ENCODE peak calls at places on chromosome 17, in nine cellular contexts. Z is WTC11, S is nephron progenitor cell, X is Calu3, Y is fibroblast of the aortic adventitia, R is mucosa of descending colon, U is right atrium auricular region, L is colonic mucosa, D is fibroblast of lung. N is an unnamed sample.

GRCh38 chr17:9880582-9880999 is 24.5 kb downstream of the RCVRN start:
- DNase-seq in Z (no peak), X (peak), R (no peak), S (no peak), Y (no peak), D (no peak), U (no peak), L (no peak), N (no peak)

GRCh38 chr17:64005734-64006167 is 7.6 kb downstream of the PRR29 start:
- DNase-seq in D (no peak), U (peak), S (no peak), L (peak), X (peak), Y (no peak), Z (no peak), R (peak), N (no peak)

GRCh38 chr17:74466785-74467158 is 338 bp downstream of the CD300A start:
- DNase-seq in Y (no peak), D (no peak), U (no peak), R (no peak), Z (no peak), X (no peak), S (no peak), L (no peak), N (no peak)

GRCh38 chr17:57943140-57943539 is 12.1 kb downstream of the CUEDC1 start:
- DNase-seq in Z (no peak), U (no peak), Y (peak), S (no peak), D (no peak), L (no peak), X (no peak), R (no peak), N (no peak)

GRCh38 chr17:72301887-72302286 is 181.1 kb downstream of the SOX9 start:
- DNase-seq in D (no peak), S (no peak), X (no peak), Y (no peak), Z (no peak), R (no peak), L (no peak), U (no peak), N (no peak)

GRCh38 chr17:60173304-60173807 is 23.6 kb downstream of the CA4 start:
- DNase-seq in Y (peak), D (no peak), L (no peak), S (no peak), U (no peak), Z (no peak), R (no peak), X (no peak), N (no peak)

GRCh38 chr17:43372273-43372911 is 26.4 kb upstream of the ARL4D start:
- DNase-seq in Z (no peak), X (no peak), L (no peak), R (no peak), D (no peak), Y (no peak), U (no peak), S (no peak), N (no peak)

GRCh38 chr17:47696717-47697642 is 3.0 kb downstream of the TBKBP1 start:
- DNase-seq in U (no peak), X (no peak), Z (no peak), L (no peak), Y (no peak), R (no peak), D (no peak), S (no peak), N (no peak)

GRCh38 chr17:9104370-9105041 is 83.2 kb downstream of the NTN1 start:
- DNase-seq in L (no peak), X (no peak), D (no peak), Z (no peak), S (no peak), R (no peak), Y (no peak), U (peak), N (no peak)

GRCh38 chr17:56672195-56672594 is 78.7 kb downstream of the NOG start:
- DNase-seq in Y (no peak), U (no peak), L (no peak), Z (no peak), X (no peak), D (no peak), S (no peak), R (no peak), N (no peak)

GRCh38 chr17:73401911-73402310 is 90.1 kb upstream of the CDC42EP4 start:
- DNase-seq in U (no peak), D (peak), Y (peak), L (no peak), X (no peak), Z (peak), S (peak), R (peak), N (no peak)

GRCh38 chr17:41667280-41668008 is 21.2 kb upstream of the EIF1 start:
- DNase-seq in U (no peak), D (no peak), X (no peak), R (no peak), Z (no peak), S (no peak), L (peak), Y (no peak), N (no peak)

GRCh38 chr17:8221663-8222379 is 11.4 kb upstream of the AURKB start:
- DNase-seq in Y (peak), S (peak), Z (peak), X (peak), D (peak), L (peak), R (peak), U (peak), N (peak)

GRCh38 chr17:55264273-55264639 is 504 bp upstream of the HLF start:
- DNase-seq in U (no peak), D (no peak), X (no peak), L (no peak), Y (no peak), Z (no peak), S (peak), R (no peak), N (no peak)

GRCh38 chr17:69539781-69540319 is 125.4 kb downstream of the MAP2K6 start:
- DNase-seq in Y (peak), S (no peak), Z (no peak), R (peak), D (peak), U (no peak), X (no peak), L (peak), N (no peak)

GRCh38 chr17:83200231-83200699 is 120.9 kb downstream of the METRNL start:
- DNase-seq in S (no peak), L (no peak), R (peak), U (peak), Y (peak), Z (peak), D (no peak), X (peak), N (no peak)

DNA sequence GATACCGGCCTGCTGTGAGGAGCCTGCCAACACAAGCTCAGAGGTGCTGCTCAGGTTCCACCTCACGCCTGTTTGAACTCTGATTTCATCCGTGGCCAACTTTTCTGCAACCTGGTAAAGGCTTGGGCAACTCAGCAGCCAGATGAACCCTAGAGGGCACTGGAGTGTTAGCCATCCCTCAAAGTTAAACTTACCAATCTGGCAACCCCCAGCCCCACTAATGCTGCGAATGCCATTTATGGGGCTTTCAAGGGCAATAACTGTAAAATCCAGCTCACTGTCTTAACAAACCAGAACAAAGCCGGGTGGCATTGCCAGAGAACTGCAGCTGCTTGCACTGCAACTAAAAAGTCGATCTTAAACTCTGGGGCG is 105.5 kb downstream of the AXIN2 start:
- DNase-seq in R (peak), U (no peak), L (peak), D (peak), Z (peak), X (no peak), S (peak), Y (peak), N (no peak)
- TF ChIP-seq CTCF in R (no peak), U (peak), L (no peak), D (peak), Z (no peak), X (no peak), S (peak), Y (peak), N (peak)

GRCh38 chr17:16463341-16464000 is 28.5 kb downstream of the LRRC75A start:
- DNase-seq in R (peak), X (peak), Z (no peak), L (peak), Y (peak), U (no peak), D (peak), S (no peak), N (no peak)
- TF ChIP-seq CTCF in R (peak), X (peak), Z (no peak), L (peak), Y (peak), U (peak), D (no peak), S (no peak), N (peak)

DNA sequence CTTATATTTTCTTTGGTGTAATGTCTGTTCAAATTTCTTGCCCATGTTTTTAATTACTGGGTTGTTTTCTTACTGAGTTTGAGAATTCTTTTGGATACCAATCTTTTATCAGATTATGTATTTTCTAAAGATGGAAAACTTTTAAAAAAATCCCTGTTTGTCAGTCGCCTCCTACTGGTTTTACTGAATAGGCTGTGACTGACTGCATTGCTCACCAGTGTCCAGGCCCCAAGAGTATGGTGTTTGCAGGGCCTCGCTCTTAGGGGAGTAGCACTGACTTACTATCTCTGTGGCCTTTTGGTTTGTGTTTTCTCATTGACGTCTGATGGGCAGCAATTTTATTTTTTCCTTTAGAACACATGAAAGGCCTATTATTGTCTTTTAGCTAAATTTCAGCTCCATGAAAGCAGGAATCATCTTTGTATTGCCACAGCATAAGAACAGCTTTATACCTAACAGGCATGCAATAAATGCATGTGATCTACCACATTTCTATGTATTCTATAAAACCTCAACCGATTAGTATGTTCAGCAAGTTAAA is 188.4 kb downstream of the AATF start:
- DNase-seq in D (no peak), S (no peak), Y (no peak), L (no peak), X (no peak), U (no peak), R (no peak), Z (no peak), N (no peak)
- TF ChIP-seq CTCF in D (no peak), S (no peak), Y (no peak), L (no peak), X (peak), U (no peak), R (no peak), Z (no peak), N (no peak)

GRCh38 chr17:16314859-16315258 is 38.4 kb downstream of the CENPV start:
- DNase-seq in X (no peak), Y (no peak), L (no peak), S (no peak), R (no peak), U (no peak), D (no peak), Z (no peak), N (no peak)

GRCh38 chr17:16314189-16314588 is 39.1 kb downstream of the CENPV start:
- DNase-seq in Z (no peak), X (no peak), R (no peak), Y (no peak), D (no peak), U (no peak), S (no peak), L (no peak), N (no peak)

GRCh38 chr17:16313159-16314090 is 39.8 kb downstream of the CENPV start:
- DNase-seq in Y (no peak), D (no peak), L (no peak), X (no peak), S (no peak), Z (no peak), R (no peak), U (no peak), N (no peak)
- TF ChIP-seq CTCF in Y (no peak), D (no peak), L (no peak), X (no peak), S (no peak), Z (no peak), R (no peak), U (no peak), N (no peak)

GRCh38 chr17:80104321-80104955 is 3.1 kb downstream of the GAA start:
- DNase-seq in X (no peak), D (no peak), R (no peak), U (no peak), Z (no peak), S (peak), L (no peak), Y (peak), N (no peak)

GRCh38 chr17:80101946-80102706 is 745 bp downstream of the GAA start:
- DNase-seq in L (peak), X (no peak), S (peak), U (no peak), D (peak), R (peak), Z (no peak), Y (peak), N (no peak)

GRCh38 chr17:80104956-80105375 is 3.6 kb downstream of the GAA start:
- DNase-seq in Y (no peak), Z (no peak), D (no peak), R (no peak), L (no peak), X (no peak), S (no peak), U (no peak), N (no peak)

GRCh38 chr17:80103061-80103481 is 1.7 kb downstream of the GAA start:
- DNase-seq in L (no peak), X (no peak), D (no peak), Y (no peak), S (no peak), U (no peak), Z (no peak), R (no peak), N (no peak)

DNA sequence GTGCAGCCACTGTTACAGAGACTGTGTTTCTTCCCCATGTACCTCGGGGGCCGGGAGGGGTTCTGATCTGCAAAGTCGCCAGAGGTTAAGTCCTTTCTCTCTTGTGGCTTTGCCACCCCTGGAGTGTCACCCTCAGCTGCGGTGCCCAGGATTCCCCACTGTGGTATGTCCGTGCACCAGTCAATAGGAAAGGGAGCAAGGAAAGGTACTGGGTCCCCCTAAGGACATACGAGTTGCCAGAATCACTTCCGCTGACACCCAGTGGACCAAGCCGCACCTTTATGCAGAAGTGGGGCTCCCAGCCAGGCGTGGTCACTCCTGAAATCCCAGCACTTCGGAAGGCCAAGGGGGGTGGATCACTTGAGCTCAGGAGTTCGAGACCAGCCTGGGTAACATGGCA is 2.3 kb downstream of the GAA start:
- DNase-seq in Z (no peak), R (no peak), U (no peak), Y (no peak), S (no peak), X (no peak), L (no peak), D (no peak), N (no peak)
- TF ChIP-seq CTCF in Z (no peak), R (no peak), U (no peak), Y (no peak), S (no peak), X (no peak), L (no peak), D (no peak), N (no peak)

GRCh38 chr17:61237275-61237674 is 162.4 kb upstream of the TBX2 start:
- DNase-seq in Y (no peak), L (no peak), R (no peak), Z (no peak), S (no peak), U (no peak), X (no peak), D (no peak), N (no peak)
- TF ChIP-seq CTCF in Y (no peak), L (no peak), R (no peak), Z (no peak), S (no peak), U (no peak), X (no peak), D (no peak), N (no peak)

DNA sequence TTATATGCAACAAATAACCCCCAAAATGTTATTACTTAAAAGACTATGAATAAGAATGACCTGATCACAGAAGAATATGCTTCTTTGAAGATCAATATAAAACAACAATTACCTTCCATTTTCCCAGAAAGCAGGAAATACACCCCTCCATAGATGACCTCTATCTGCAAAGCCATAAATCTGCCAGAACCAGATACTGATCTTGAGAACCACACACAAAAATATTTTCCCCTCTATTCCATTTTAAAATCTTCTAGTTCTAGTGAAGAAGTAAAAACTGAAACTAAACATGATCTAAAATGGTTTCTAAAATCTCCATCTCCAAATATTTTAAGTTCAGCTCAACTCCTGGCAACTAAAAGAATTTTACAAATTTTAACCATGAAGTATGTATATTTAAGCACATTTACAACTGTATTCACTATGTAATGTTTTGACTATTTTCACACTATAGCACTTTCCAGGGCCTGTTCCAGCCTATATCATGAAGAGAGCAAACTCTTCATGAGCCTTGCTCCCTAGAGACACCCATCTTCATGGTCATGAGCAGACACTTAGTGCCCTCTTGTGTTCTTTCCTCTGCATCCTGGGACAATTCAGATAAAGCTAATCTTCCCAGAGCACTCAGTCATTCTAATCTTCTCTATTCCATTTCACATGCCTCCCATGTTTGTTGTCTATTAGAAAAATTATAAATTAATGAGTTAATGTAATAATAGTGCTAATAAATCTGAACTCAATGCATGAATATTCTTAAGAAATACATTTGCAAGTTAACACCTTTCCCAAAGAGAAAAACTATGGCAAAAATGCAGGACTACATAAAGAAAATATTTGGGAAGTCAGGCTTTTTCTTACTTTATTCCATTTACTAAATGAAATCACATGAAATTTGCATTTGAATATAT is 87.0 kb downstream of the HELZ start:
- DNase-seq in R (peak), U (no peak), L (no peak), Y (peak), Z (no peak), D (peak), X (no peak), S (no peak), N (no peak)
- TF ChIP-seq CTCF in R (no peak), U (peak), L (peak), Y (peak), Z (no peak), D (peak), X (no peak), S (no peak), N (peak)

DNA sequence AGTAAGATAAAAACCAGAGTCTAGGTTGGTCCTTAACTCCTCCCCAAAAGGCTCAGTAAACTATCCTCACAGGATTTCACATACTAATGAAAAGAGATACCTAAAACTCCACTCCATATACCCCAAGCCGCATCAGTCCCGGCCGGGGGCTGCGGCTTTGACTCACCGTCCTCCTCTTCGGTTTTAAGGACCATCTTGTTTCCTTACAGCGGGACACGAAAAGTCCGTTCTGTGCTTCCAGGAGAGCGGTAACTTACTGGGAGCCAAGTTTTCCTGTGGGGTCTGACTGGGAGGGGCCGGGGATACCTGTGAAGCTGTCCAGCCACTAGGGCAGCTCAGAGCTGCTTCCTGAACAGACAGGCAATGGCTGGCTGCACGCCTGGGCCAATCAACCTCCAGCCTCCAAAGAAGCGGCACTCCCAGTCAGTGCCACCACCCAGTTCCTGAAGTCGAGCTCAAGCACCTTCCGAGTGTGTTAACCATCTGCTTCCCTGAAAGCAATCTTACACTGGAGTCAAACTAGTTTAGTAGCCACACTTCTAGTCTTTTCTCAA is 45.5 kb downstream of the CYTH1 start:
- DNase-seq in L (peak), S (no peak), X (peak), D (no peak), Z (peak), Y (peak), R (peak), U (peak), N (no peak)
- TF ChIP-seq CTCF in L (no peak), S (no peak), X (peak), D (no peak), Z (no peak), Y (peak), R (no peak), U (no peak), N (no peak)